ENCODE peak calls at places on chromosomes 5 and 9, in four cellular contexts. R is GM12878, B is HepG2, K is K562. M is an unnamed sample.

GRCh38 chr9:113545068-113545467 is 81.5 kb downstream of the RGS3 start:
- DNase-seq in R (no peak), B (no peak), K (no peak), M (no peak)

GRCh38 chr9:120330031-120330430 is 249.9 kb downstream of the CDK5RAP2 start:
- DNase-seq in R (no peak), B (no peak), K (no peak), M (no peak)

GRCh38 chr9:126317513-126317912 is 9.1 kb upstream of the MVB12B start:
- DNase-seq in R (no peak), B (peak), K (no peak), M (no peak)

GRCh38 chr9:129174724-129175514 is 3.1 kb downstream of the IER5L start:
- DNase-seq in R (no peak), B (peak), K (peak), M (peak)

GRCh38 chr5:69368458-69369368 is 607 bp downstream of the AK6 start:
- DNase-seq in R (no peak), B (peak), K (peak), M (peak)

GRCh38 chr9:96875460-96876142 is 21.3 kb upstream of the ZNF782 start:
- DNase-seq in R (peak), B (peak), K (no peak), M (peak)

GRCh38 chr5:39331993-39332392 is 32.3 kb downstream of the C9 start:
- DNase-seq in R (no peak), B (no peak), K (no peak), M (no peak)

GRCh38 chr9:95753762-95754465 is 121.6 kb upstream of the ERCC6L2 start:
- DNase-seq in R (no peak), B (no peak), K (no peak), M (no peak)

GRCh38 chr5:154723740-154724505 is 31.3 kb upstream of the LARP1 start:
- DNase-seq in R (no peak), B (no peak), K (peak), M (no peak)

GRCh38 chr9:121344062-121344696 is 25.9 kb downstream of the STOM start:
- DNase-seq in R (no peak), B (no peak), K (no peak), M (no peak)

GRCh38 chr9:111438576-111439235 is 45.5 kb downstream of the ECPAS start:
- DNase-seq in R (no peak), B (no peak), K (no peak), M (no peak)

GRCh38 chr5:80959768-80960442 is at the start of gene RASGRF2:
- DNase-seq in R (no peak), B (peak), K (no peak), M (peak)

DNA sequence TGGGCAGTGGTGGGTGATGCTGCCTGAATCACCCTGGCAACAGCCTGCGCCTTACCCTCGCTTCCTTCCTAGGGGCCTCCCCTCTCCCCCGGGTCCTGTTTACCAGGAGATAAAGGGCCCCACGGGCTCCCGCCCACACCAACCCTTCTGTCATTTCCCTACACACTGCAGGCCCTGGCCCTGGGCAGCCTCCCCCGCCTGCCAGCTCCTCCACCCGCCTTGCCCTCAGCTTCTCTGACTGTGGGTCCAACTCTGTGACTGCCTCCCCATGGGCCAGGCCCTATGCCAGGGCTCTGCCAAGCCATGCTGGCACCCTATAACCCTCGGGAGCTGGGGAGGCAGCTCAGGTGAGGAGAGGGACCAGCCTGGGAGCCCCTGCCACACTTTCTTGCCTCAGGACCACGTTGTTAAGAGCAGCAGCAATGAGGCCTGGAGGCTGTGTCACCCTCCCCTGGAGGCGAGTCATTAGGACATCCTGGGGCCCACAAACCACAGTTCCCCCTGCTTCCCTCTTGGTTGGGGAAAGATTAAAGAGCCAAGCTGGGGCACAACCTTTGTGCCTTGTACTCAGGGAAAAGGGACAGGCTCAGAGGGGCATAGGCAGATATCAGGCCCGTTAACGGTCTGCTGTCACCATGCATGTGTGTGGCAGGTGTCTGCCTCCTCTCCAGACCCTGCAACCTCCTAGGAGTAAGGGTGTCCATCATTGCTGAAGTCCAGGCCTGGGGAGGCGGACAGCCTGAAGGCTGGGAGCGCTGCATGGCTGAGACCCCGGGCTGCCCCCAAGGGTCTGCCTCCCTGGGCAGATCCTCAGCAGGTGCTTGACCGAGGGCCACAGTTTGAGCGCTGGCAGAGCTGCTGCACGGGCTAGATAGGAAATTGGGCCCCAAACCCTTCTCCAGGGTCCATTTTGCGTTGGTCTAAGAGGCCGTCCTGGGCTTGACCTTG is 2.7 kb downstream of the MGAT4B start:
- DNase-seq in R (no peak), B (peak), K (peak), M (no peak)
- TF ChIP-seq TARDBP in R (no peak), B (no peak), K (no peak), M (no peak)

DNA sequence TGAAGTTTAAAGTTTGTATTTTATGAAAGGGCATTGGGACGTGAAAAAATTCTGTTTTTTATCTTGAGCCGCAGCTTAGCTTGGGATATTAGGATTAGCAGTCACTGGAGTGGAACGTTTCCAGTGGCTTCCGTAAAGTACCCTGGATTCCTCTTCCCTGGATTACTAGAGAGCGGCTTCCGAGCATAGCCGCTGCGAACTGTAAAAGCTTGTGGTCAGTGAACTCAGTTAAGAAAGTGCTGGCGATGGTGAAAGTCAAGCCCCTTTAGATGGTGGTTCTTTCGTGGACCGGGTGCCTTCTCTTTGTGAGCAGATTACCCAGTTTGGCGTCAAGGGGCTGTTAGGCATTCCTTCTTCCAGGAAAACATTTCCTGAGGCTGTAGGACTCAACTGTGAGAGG is 168.1 kb downstream of the KDM4C start:
- DNase-seq in R (no peak), B (no peak), K (no peak), M (no peak)
- TF ChIP-seq TARDBP in R (no peak), B (no peak), K (no peak), M (no peak)

GRCh38 chr9:35114921-35115341 is 731 bp downstream of the ATOSB start:
- DNase-seq in R (no peak), B (no peak), K (peak), M (no peak)
- TF ChIP-seq TARDBP in R (no peak), B (no peak), K (no peak), M (no peak)

GRCh38 chr9:100096378-100096916 is 2.4 kb downstream of the ERP44 start:
- DNase-seq in R (no peak), B (no peak), K (no peak), M (no peak)

GRCh38 chr9:100100268-100100667 is 1.2 kb downstream of the INVS start:
- DNase-seq in R (no peak), B (no peak), K (no peak), M (no peak)

GRCh38 chr9:100099722-100100042 is 639 bp downstream of the INVS start:
- DNase-seq in R (no peak), B (peak), K (peak), M (peak)

GRCh38 chr9:100098887-100099721 is at the start of the genes ERP44 and INVS:
- DNase-seq in R (peak), B (peak), K (peak), M (peak)

DNA sequence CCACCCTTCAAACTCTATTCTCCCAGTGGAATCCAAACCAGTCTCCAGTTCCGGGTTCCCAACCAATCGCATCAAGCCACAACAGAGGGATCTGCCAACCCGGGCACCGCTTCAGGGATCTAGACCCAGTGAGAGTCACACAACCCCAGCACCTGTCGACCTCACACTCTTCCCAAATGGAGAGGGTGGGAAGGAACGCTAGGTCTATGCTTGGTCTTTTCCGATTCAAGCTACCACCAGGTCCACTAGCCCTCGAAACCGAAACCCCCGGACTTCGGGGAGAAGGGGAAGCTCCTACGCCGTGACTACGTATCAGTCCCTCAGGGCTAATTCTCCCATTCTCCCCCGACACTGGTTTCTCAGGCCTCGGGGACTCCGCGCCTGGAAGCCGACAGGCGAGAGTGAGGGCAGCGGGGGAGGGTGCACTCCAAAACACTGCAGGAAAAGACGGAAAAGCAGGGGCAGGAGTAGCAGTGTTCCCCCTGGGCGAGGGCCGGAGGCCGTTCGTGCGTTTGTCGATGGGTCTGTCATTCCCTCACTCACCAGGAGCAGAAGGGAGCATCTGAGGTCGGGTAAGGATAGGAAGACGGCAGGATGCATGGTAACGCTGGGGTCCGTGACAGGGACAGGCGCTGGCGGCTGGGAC is 436 bp downstream of the ERP44 start:
- DNase-seq in R (no peak), B (peak), K (peak), M (peak)
- TF ChIP-seq TARDBP in R (no peak), B (peak), K (no peak), M (no peak)

DNA sequence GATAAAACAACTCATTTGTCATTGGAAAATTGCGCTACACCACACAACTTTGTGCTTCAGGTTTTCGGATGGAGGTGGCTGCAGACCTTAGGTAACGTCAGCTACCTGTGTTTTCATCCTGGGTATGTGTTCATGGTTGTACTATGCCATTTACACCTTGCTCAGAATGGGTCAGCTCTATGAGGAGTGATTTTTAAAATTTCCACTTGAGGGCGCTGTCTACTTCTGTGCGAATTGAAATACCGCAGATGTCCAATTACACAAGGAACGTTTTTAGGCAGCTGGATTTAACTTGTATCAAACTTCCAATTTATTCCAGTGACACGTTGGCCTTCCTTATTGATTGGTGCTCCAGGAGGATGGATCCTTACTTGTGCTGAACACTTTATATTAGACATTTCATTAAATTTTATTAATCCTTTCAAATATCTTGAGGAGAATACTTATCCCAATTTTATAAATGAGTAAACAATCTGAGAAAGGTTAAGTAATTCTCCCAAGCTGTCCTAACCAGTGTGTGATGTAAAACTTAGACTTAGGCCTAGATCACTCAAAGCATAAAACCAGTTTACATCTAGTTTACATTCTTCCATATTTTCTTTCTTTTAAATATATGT is 23.4 kb downstream of the DMRTA1 start:
- DNase-seq in R (peak), B (peak), K (no peak), M (peak)
- TF ChIP-seq TARDBP in R (no peak), B (no peak), K (no peak), M (no peak)

GRCh38 chr9:33041459-33042188 is 16.6 kb downstream of the DNAJA1 start:
- DNase-seq in R (no peak), B (no peak), K (no peak), M (no peak)
- TF ChIP-seq TARDBP in R (no peak), B (peak), K (no peak), M (no peak)

GRCh38 chr9:12884736-12885395 is 110.0 kb downstream of the LURAP1L start:
- DNase-seq in R (no peak), B (peak), K (no peak), M (peak)
- TF ChIP-seq TARDBP in R (no peak), B (no peak), K (no peak), M (no peak)

M was measured in HEK293T.